ENCODE peak calls at places on chromosome 9, in four cellular contexts. One of them, this sample, is unnamed.

GRCh38 chr9:4984171-4984570 is 901 bp upstream of the JAK2 start:
- DNase-seq in uterus: no peak
- DNase-seq in pancreas: no peak
- DNase-seq in body of pancreas: no peak
- DNase-seq in this sample: no peak

GRCh38 chr9:3478549-3478953 is 47.2 kb downstream of the RFX3 start:
- DNase-seq in body of pancreas: no peak
- DNase-seq in pancreas: no peak
- DNase-seq in uterus: no peak
- DNase-seq in this sample: no peak

GRCh38 chr9:129623331-129623730 is 2.4 kb upstream of the C9orf50 start:
- DNase-seq in uterus: no peak
- DNase-seq in body of pancreas: no peak
- DNase-seq in pancreas: no peak
- DNase-seq in this sample: no peak

GRCh38 chr9:127004946-127005769 is 90.6 kb downstream of the RALGPS1 start:
- DNase-seq in uterus: no peak
- DNase-seq in body of pancreas: no peak
- DNase-seq in pancreas: no peak
- DNase-seq in this sample: no peak

GRCh38 chr9:69535296-69535832 is 136.8 kb downstream of the APBA1 start:
- DNase-seq in uterus: no peak
- DNase-seq in pancreas: no peak
- DNase-seq in body of pancreas: no peak
- DNase-seq in this sample: no peak

GRCh38 chr9:129834489-129835127 is 467 bp downstream of the C9orf78 start:
- DNase-seq in pancreas: no peak
- DNase-seq in uterus: no peak
- DNase-seq in body of pancreas: peak; percentile 13
- DNase-seq in this sample: no peak

GRCh38 chr9:87685431-87685830 is 40.5 kb upstream of the CTSL start:
- DNase-seq in body of pancreas: no peak
- DNase-seq in uterus: no peak
- DNase-seq in pancreas: no peak
- DNase-seq in this sample: no peak

GRCh38 chr9:6354072-6354686 is 26.0 kb downstream of the TPD52L3 start:
- DNase-seq in pancreas: no peak
- DNase-seq in uterus: no peak
- DNase-seq in body of pancreas: no peak
- DNase-seq in this sample: no peak

GRCh38 chr9:104738452-104738851 is 9.0 kb upstream of the NIPSNAP3A start:
- DNase-seq in body of pancreas: no peak
- DNase-seq in pancreas: no peak
- DNase-seq in uterus: no peak
- DNase-seq in this sample: no peak

GRCh38 chr9:91391426-91392217 is 29.9 kb upstream of the AUH start:
- DNase-seq in body of pancreas: no peak
- DNase-seq in pancreas: no peak
- DNase-seq in uterus: no peak
- DNase-seq in this sample: no peak

GRCh38 chr9:113532809-113533190 is 69.3 kb downstream of the RGS3 start:
- DNase-seq in body of pancreas: no peak
- DNase-seq in pancreas: no peak
- DNase-seq in uterus: no peak
- DNase-seq in this sample: no peak

GRCh38 chr9:125329978-125330377 is 68.4 kb downstream of the GAPVD1 start:
- DNase-seq in body of pancreas: no peak
- DNase-seq in pancreas: no peak
- DNase-seq in uterus: no peak
- DNase-seq in this sample: no peak

GRCh38 chr9:130869250-130869649 is 27.4 kb downstream of the QRFP start:
- DNase-seq in body of pancreas: peak; percentile 64
- DNase-seq in pancreas: peak; percentile 55
- DNase-seq in uterus: peak; percentile 66
- DNase-seq in this sample: peak; percentile 87

GRCh38 chr9:137138058-137138697 is 776 bp upstream of the GRIN1 start:
- DNase-seq in uterus: no peak
- DNase-seq in pancreas: no peak
- DNase-seq in body of pancreas: no peak
- DNase-seq in this sample: no peak

GRCh38 chr9:79681576-79681975 is 109.8 kb downstream of the TLE4 start:
- DNase-seq in body of pancreas: no peak
- DNase-seq in uterus: no peak
- DNase-seq in pancreas: no peak
- DNase-seq in this sample: no peak

GRCh38 chr9:136244116-136244775 is 1.4 kb downstream of the QSOX2 start:
- DNase-seq in uterus: no peak
- DNase-seq in body of pancreas: no peak
- DNase-seq in pancreas: no peak
- DNase-seq in this sample: no peak

GRCh38 chr9:120869726-120870125 is 7.3 kb downstream of the PHF19 start:
- DNase-seq in pancreas: peak; percentile 64
- DNase-seq in uterus: no peak
- DNase-seq in body of pancreas: peak; percentile 20
- DNase-seq in this sample: peak; percentile 56

GRCh38 chr9:115008536-115008935 is 78.1 kb upstream of the TNFSF8 start:
- DNase-seq in pancreas: no peak
- DNase-seq in uterus: no peak
- DNase-seq in body of pancreas: no peak
- DNase-seq in this sample: peak; percentile 57

GRCh38 chr9:37430841-37431597 is 8.5 kb downstream of the GRHPR start:
- DNase-seq in uterus: no peak
- DNase-seq in pancreas: no peak
- DNase-seq in body of pancreas: peak; percentile 47
- DNase-seq in this sample: peak; percentile 55

GRCh38 chr9:97906236-97906831 is 16.0 kb downstream of the TRMO start:
- DNase-seq in pancreas: no peak
- DNase-seq in body of pancreas: no peak
- DNase-seq in uterus: no peak
- DNase-seq in this sample: no peak

GRCh38 chr9:89625721-89626687 is 21.2 kb downstream of the GADD45G start:
- DNase-seq in pancreas: peak; percentile 12
- DNase-seq in body of pancreas: no peak
- DNase-seq in uterus: no peak
- DNase-seq in this sample: no peak

GRCh38 chr9:72134801-72135200 is 14.4 kb upstream of the GDA start:
- DNase-seq in body of pancreas: no peak
- DNase-seq in uterus: no peak
- DNase-seq in pancreas: no peak
- DNase-seq in this sample: no peak

GRCh38 chr9:99401826-99402225 is 179.7 kb downstream of the SEC61B start:
- DNase-seq in pancreas: no peak
- DNase-seq in uterus: no peak
- DNase-seq in body of pancreas: no peak
- DNase-seq in this sample: no peak

GRCh38 chr9:128250839-128251558 is 24.8 kb downstream of the GOLGA2 start:
- DNase-seq in body of pancreas: no peak
- DNase-seq in uterus: no peak
- DNase-seq in pancreas: no peak
- DNase-seq in this sample: no peak

GRCh38 chr9:68501159-68501506 is 39.5 kb downstream of the TMEM252 start:
- DNase-seq in pancreas: no peak
- DNase-seq in body of pancreas: no peak
- DNase-seq in uterus: no peak
- DNase-seq in this sample: no peak

GRCh38 chr9:68497629-68498028 is 43.1 kb downstream of the TMEM252 start:
- DNase-seq in uterus: no peak
- DNase-seq in body of pancreas: no peak
- DNase-seq in pancreas: no peak
- DNase-seq in this sample: no peak

GRCh38 chr9:68498816-68499215 is 41.9 kb downstream of the TMEM252 start:
- DNase-seq in body of pancreas: no peak
- DNase-seq in pancreas: no peak
- DNase-seq in uterus: no peak
- DNase-seq in this sample: no peak

GRCh38 chr9:68502279-68502678 is 38.4 kb downstream of the TMEM252 start:
- DNase-seq in uterus: no peak
- DNase-seq in pancreas: no peak
- DNase-seq in body of pancreas: no peak
- DNase-seq in this sample: no peak

DNA sequence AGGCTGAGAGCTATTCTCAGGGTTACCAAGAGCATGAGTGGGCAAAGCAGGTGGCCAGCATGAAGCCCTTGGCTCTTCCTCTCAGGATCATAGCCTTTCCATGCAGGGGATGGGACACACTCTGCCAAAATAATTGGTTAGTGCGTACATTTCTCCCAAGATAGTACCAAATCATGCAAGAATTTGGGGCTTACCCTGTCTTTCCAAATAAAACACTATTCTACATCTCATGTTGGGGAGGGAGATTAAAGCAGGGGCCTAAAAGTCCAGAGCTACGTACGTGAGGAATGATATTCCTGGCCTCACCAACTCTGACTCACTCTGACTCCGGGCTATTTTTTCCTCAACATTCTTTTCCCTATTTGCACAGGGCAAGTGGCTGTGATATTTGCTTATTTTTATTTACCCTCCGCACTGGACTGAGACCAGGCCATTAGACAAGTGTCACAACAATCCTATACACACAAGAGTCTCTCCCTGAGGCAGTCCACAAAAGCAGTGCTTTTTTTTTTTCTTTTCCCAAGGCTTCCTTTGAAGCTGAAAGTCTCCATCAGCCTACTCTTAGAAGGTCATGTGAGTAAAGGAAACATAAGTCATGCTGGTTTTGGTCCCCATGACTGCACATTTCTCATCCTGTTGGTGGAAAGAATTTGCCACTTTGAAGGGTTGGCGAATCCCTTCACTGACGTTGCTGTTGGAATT is 40.1 kb downstream of the TMEM252 start:
- DNase-seq in body of pancreas: no peak
- DNase-seq in uterus: peak; percentile 46
- DNase-seq in pancreas: no peak
- DNase-seq in this sample: no peak
- H3K4me1 ChIP-seq in body of pancreas: no peaks in the 10 kb centered on the region
- H3K4me1 ChIP-seq in uterus: peaks cover 8% of the 10 kb centered on the region
- H3K4me1 ChIP-seq in pancreas: no peaks in the 10 kb centered on the region
- H3K4me1 ChIP-seq in this sample: peaks cover 5% of the 10 kb centered on the region

GRCh38 chr9:123834907-123835562 is 94.9 kb downstream of the DENND1A start:
- DNase-seq in body of pancreas: no peak
- DNase-seq in uterus: no peak
- DNase-seq in pancreas: no peak
- DNase-seq in this sample: no peak
- H3K4me3 ChIP-seq in body of pancreas: no peak overlapping the region
- H3K4me3 ChIP-seq in uterus: no peak overlapping the region
- H3K4me3 ChIP-seq in pancreas: no peak overlapping the region
- H3K4me3 ChIP-seq in this sample: no peak overlapping the region

DNA sequence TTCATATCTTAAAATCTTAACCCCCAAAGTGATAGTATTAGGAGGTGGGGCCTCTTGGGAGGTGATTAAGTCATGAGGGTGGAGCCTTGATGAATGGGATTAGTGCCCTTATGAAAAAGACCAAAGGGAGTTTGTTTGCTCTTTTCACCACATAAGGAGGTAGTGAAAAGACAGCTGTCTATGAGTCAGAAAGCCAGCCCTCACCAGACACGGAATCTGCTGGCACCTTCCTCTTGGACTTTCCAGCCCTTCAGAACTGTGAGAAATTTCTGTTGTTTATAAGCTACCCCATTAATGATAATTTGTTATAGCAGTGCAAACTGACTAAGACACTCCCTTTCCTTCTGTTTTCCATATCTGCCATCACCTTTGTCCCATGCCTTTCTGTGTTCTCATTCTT is 20.8 kb downstream of the IFNB1 start:
- DNase-seq in body of pancreas: no peak
- DNase-seq in pancreas: no peak
- DNase-seq in uterus: no peak
- DNase-seq in this sample: no peak
- H3K9me3 ChIP-seq in body of pancreas: no peaks in the 10 kb centered on the region
- H3K9me3 ChIP-seq in pancreas: no peaks in the 10 kb centered on the region
- H3K9me3 ChIP-seq in uterus: no peaks in the 10 kb centered on the region
- H3K9me3 ChIP-seq in this sample: no peaks in the 10 kb centered on the region

GRCh38 chr9:70581214-70581966 is 166.9 kb upstream of the KLF9 start:
- DNase-seq in pancreas: no peak
- DNase-seq in body of pancreas: no peak
- DNase-seq in uterus: no peak
- DNase-seq in this sample: no peak
- H3K4me1 ChIP-seq in pancreas: no peaks in the 10 kb centered on the region
- H3K4me1 ChIP-seq in body of pancreas: no peaks in the 10 kb centered on the region
- H3K4me1 ChIP-seq in uterus: no peaks in the 10 kb centered on the region
- H3K4me1 ChIP-seq in this sample: peaks cover 2% of the 10 kb centered on the region